ENCODE peak calls at places on chromosome 12, in seven cellular contexts. B, T, X, H, O, I and J are unnamed samples.

GRCh38 chr12:115492553-115492952 is 784.9 kb downstream of the MED13L start:
- DNase-seq in B (no peak), T (no peak), X (no peak), H (no peak), O (no peak), I (no peak), J (no peak)

GRCh38 chr12:84856156-84856900 is 56.3 kb downstream of the SLC6A15 start:
- DNase-seq in B (no peak), T (no peak), X (no peak), H (no peak), O (no peak), I (no peak), J (no peak)

GRCh38 chr12:3828888-3829287 is 44.3 kb downstream of the PARP11 start:
- DNase-seq in B (no peak), T (no peak), X (no peak), H (no peak), O (no peak), I (no peak), J (no peak)

GRCh38 chr12:16756833-16757552 is 151.0 kb upstream of the LMO3 start:
- DNase-seq in B (no peak), T (peak), X (no peak), H (no peak), O (peak), I (no peak), J (no peak)

GRCh38 chr12:57012600-57013465 is 3.5 kb downstream of the TAC3 start:
- DNase-seq in B (no peak), T (peak), X (no peak), H (no peak), O (no peak), I (no peak), J (no peak)

GRCh38 chr12:109595321-109595902 is 21.8 kb downstream of the MVK start:
- DNase-seq in B (no peak), T (no peak), X (no peak), H (no peak), O (no peak), I (no peak), J (no peak)

GRCh38 chr12:54394281-54394719 is 9.8 kb upstream of the ZNF385A start:
- DNase-seq in B (no peak), T (peak), X (peak), H (no peak), O (peak), I (peak), J (no peak)

GRCh38 chr12:3262466-3262865 is 185.3 kb downstream of the TSPAN9 start:
- DNase-seq in B (no peak), T (peak), X (no peak), H (no peak), O (no peak), I (no peak), J (no peak)

GRCh38 chr12:1796515-1797010 is 23.8 kb upstream of the LRTM2 start:
- DNase-seq in B (peak), T (peak), X (peak), H (no peak), O (no peak), I (peak), J (peak)

GRCh38 chr12:26941251-26941650 is 3.0 kb downstream of the FGFR1OP2 start:
- DNase-seq in B (no peak), T (no peak), X (no peak), H (no peak), O (no peak), I (no peak), J (no peak)

GRCh38 chr12:80821513-80822000 is 104.8 kb downstream of the MYF5 start:
- DNase-seq in B (no peak), T (peak), X (peak), H (no peak), O (no peak), I (no peak), J (no peak)

GRCh38 chr12:124732275-124733075 is 131.2 kb downstream of the SCARB1 start:
- DNase-seq in B (no peak), T (no peak), X (no peak), H (no peak), O (no peak), I (no peak), J (no peak)

GRCh38 chr12:57795354-57795753 is 12.8 kb downstream of the TSFM start:
- DNase-seq in B (no peak), T (no peak), X (no peak), H (no peak), O (no peak), I (no peak), J (no peak)

GRCh38 chr12:117124421-117125274 is 25.4 kb upstream of the TESC start:
- DNase-seq in B (peak), T (no peak), X (no peak), H (no peak), O (no peak), I (no peak), J (no peak)

GRCh38 chr12:2334291-2335088 is 281.7 kb downstream of the CACNA1C start:
- DNase-seq in B (no peak), T (no peak), X (no peak), H (no peak), O (no peak), I (no peak), J (no peak)

GRCh38 chr12:47777741-47778558 is 4.9 kb downstream of the SLC48A1 start:
- DNase-seq in B (no peak), T (no peak), X (no peak), H (no peak), O (peak), I (peak), J (no peak)

GRCh38 chr12:11686135-11686534 is 36.7 kb downstream of the ETV6 start:
- DNase-seq in B (no peak), T (no peak), X (no peak), H (no peak), O (no peak), I (no peak), J (no peak)

GRCh38 chr12:14930299-14930698 is 8.0 kb downstream of the ERP27 start:
- DNase-seq in B (peak), T (no peak), X (no peak), H (no peak), O (no peak), I (no peak), J (no peak)

GRCh38 chr12:28909291-28909690 is 239.8 kb upstream of the FAR2 start:
- DNase-seq in B (no peak), T (no peak), X (no peak), H (no peak), O (no peak), I (no peak), J (no peak)

GRCh38 chr12:22083167-22083566 is 37.1 kb downstream of the CMAS start:
- DNase-seq in B (peak), T (peak), X (no peak), H (no peak), O (no peak), I (no peak), J (no peak)

GRCh38 chr12:129186952-129187351 is 333.7 kb downstream of the GLT1D1 start:
- DNase-seq in B (no peak), T (peak), X (no peak), H (no peak), O (peak), I (no peak), J (no peak)

GRCh38 chr12:6426882-6427671 is 17.7 kb upstream of the CD27 start:
- DNase-seq in B (no peak), T (no peak), X (no peak), H (no peak), O (no peak), I (peak), J (no peak)

GRCh38 chr12:87982208-87982607 is 47.0 kb downstream of the C12orf50 start:
- DNase-seq in B (no peak), T (no peak), X (no peak), H (no peak), O (no peak), I (no peak), J (no peak)

GRCh38 chr12:85273411-85274075 is 6.5 kb upstream of the ALX1 start:
- DNase-seq in B (peak), T (peak), X (peak), H (no peak), O (no peak), I (no peak), J (no peak)

GRCh38 chr12:91037301-91037700 is 20.5 kb downstream of the KERA start:
- DNase-seq in B (no peak), T (no peak), X (no peak), H (no peak), O (no peak), I (no peak), J (no peak)
- H3K4me3 ChIP-seq in B (no peak), T (no peak), X (no peak), H (no peak), O (no peak), I (no peak), J (no peak)

GRCh38 chr12:102023343-102023930 is 38.4 kb downstream of the WASHC3 start:
- DNase-seq in B (no peak), T (no peak), X (no peak), H (no peak), O (no peak), I (no peak), J (no peak)
- TF ChIP-seq POLR2AphosphoS5 in B (no peak), T (no peak), X (no peak), H (no peak), O (no peak), I (no peak), J (no peak)

GRCh38 chr12:43580601-43581000 is 28.6 kb upstream of the ADAMTS20 start:
- DNase-seq in B (no peak), T (no peak), X (no peak), H (no peak), O (no peak), I (no peak), J (no peak)

GRCh38 chr12:43576162-43576561 is 24.2 kb upstream of the ADAMTS20 start:
- DNase-seq in B (no peak), T (no peak), X (no peak), H (no peak), O (no peak), I (no peak), J (no peak)

GRCh38 chr12:43579240-43579639 is 27.2 kb upstream of the ADAMTS20 start:
- DNase-seq in B (peak), T (no peak), X (no peak), H (no peak), O (no peak), I (no peak), J (no peak)

GRCh38 chr12:43578782-43579181 is 26.8 kb upstream of the ADAMTS20 start:
- DNase-seq in B (no peak), T (no peak), X (no peak), H (no peak), O (no peak), I (no peak), J (no peak)
- H3K27ac ChIP-seq in B (no peak), T (no peak), X (no peak), H (no peak), O (no peak), I (no peak), J (no peak)

GRCh38 chr12:105233045-105233905 is 2.7 kb downstream of the APPL2 start:
- DNase-seq in B (no peak), T (no peak), X (no peak), H (no peak), O (no peak), I (no peak), J (no peak)

GRCh38 chr12:105231396-105231795 is 4.6 kb downstream of the APPL2 start:
- DNase-seq in B (no peak), T (no peak), X (no peak), H (no peak), O (no peak), I (no peak), J (no peak)

GRCh38 chr12:105235299-105235746 is 651 bp downstream of the APPL2 start:
- DNase-seq in B (peak), T (no peak), X (no peak), H (no peak), O (peak), I (no peak), J (no peak)

GRCh38 chr12:105235747-105236476 is at the start of gene APPL2:
- DNase-seq in B (peak), T (peak), X (peak), H (peak), O (peak), I (peak), J (peak)

GRCh38 chr12:105234197-105234596 is 1.8 kb downstream of the APPL2 start:
- DNase-seq in B (peak), T (no peak), X (no peak), H (no peak), O (no peak), I (no peak), J (no peak)
- H3K4me3 ChIP-seq in B (peak), T (peak), X (no peak), H (peak), O (peak), I (peak), J (peak)

GRCh38 chr12:78966926-78967325 is 102.4 kb downstream of the SYT1 start:
- DNase-seq in B (no peak), T (no peak), X (no peak), H (no peak), O (no peak), I (no peak), J (no peak)

GRCh38 chr12:78963439-78964222 is 99.1 kb downstream of the SYT1 start:
- DNase-seq in B (no peak), T (no peak), X (no peak), H (no peak), O (no peak), I (no peak), J (no peak)

GRCh38 chr12:78970041-78970440 is 105.5 kb downstream of the SYT1 start:
- DNase-seq in B (no peak), T (no peak), X (no peak), H (no peak), O (no peak), I (no peak), J (no peak)

GRCh38 chr12:78964521-78964920 is 99.9 kb downstream of the SYT1 start:
- DNase-seq in B (no peak), T (no peak), X (no peak), H (no peak), O (no peak), I (no peak), J (no peak)

DNA sequence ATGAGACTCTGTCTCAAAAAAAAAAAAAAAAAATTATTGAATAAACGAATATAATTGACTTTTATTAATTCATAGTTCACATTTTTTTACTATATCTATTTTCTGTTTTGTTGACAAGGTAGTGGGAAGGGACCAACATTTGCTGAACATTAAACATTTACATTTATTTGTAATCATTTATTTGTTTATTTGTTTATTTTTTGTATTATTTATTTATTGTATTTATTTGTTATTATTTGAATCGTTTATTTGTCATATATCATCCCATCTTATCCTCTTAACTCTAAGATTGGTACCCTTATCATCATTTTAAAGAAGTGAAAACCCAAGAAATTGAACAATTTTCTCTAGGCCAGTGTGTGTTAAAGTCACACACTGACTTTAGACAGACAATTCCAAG is 101.5 kb downstream of the SYT1 start:
- DNase-seq in B (no peak), T (no peak), X (no peak), H (no peak), O (no peak), I (no peak), J (no peak)
- TF ChIP-seq POLR2AphosphoS5 in B (no peak), T (no peak), X (no peak), H (no peak), O (no peak), I (no peak), J (no peak)

GRCh38 chr12:46555379-46555778 is 182.8 kb upstream of the SLC38A2 start:
- DNase-seq in B (no peak), T (no peak), X (no peak), H (no peak), O (peak), I (no peak), J (no peak)

GRCh38 chr12:46556105-46556559 is 183.6 kb upstream of the SLC38A2 start:
- DNase-seq in B (peak), T (no peak), X (no peak), H (no peak), O (no peak), I (no peak), J (no peak)

GRCh38 chr12:46553266-46553665 is 180.7 kb upstream of the SLC38A2 start:
- DNase-seq in B (peak), T (no peak), X (no peak), H (no peak), O (no peak), I (no peak), J (no peak)

GRCh38 chr12:46554461-46554860 is 181.9 kb upstream of the SLC38A2 start:
- DNase-seq in B (no peak), T (no peak), X (no peak), H (no peak), O (no peak), I (no peak), J (no peak)

GRCh38 chr12:46553911-46554310 is 181.3 kb upstream of the SLC38A2 start:
- DNase-seq in B (no peak), T (no peak), X (no peak), H (no peak), O (no peak), I (no peak), J (no peak)
- H3K27ac ChIP-seq in B (no peak), T (no peak), X (no peak), H (no peak), O (peak), I (peak), J (no peak)